ENCODE peak calls at places on chromosomes 11 and 22, in six cellular contexts. Q is astrocyte of the cerebellum, K is A549, Z is coronary artery, B is foreskin fibroblast, T is AG04449. F is an unnamed sample.

GRCh38 chr11:70755410-70756158 is 357.3 kb downstream of the CTTN start:
- DNase-seq in Q (peak), K (peak), Z (no peak), B (peak), T (no peak), F (peak)

GRCh38 chr22:41000941-41001721 is 50.0 kb downstream of the RBX1 start:
- DNase-seq in Q (no peak), K (no peak), Z (no peak), B (no peak), T (no peak), F (no peak)

GRCh38 chr11:128458316-128458715 is 129.0 kb downstream of the ETS1 start:
- DNase-seq in Q (no peak), K (peak), Z (no peak), B (peak), T (peak), F (peak)

GRCh38 chr11:2721163-2721935 is 21.6 kb upstream of the KCNQ1OT1 start:
- DNase-seq in Q (no peak), K (no peak), Z (no peak), B (no peak), T (no peak), F (no peak)

GRCh38 chr11:12139144-12139881 is 28.9 kb downstream of the MICAL2 start:
- DNase-seq in Q (peak), K (no peak), Z (no peak), B (peak), T (peak), F (no peak)

GRCh38 chr11:114082767-114083181 is 23.3 kb downstream of the ZBTB16 start:
- DNase-seq in Q (peak), K (no peak), Z (no peak), B (no peak), T (no peak), F (no peak)

GRCh38 chr22:50016988-50017700 is 4.6 kb upstream of the IL17REL start:
- DNase-seq in Q (no peak), K (no peak), Z (peak), B (no peak), T (no peak), F (no peak)

GRCh38 chr22:38213319-38214247 is 11.8 kb downstream of the MAFF start:
- DNase-seq in Q (no peak), K (no peak), Z (no peak), B (no peak), T (no peak), F (no peak)

GRCh38 chr11:64725601-64726139 is 2.7 kb upstream of the NRXN2 start:
- DNase-seq in Q (no peak), K (no peak), Z (no peak), B (no peak), T (no peak), F (no peak)

GRCh38 chr11:134740590-134741342 is 328.7 kb upstream of the B3GAT1 start:
- DNase-seq in Q (no peak), K (no peak), Z (no peak), B (no peak), T (no peak), F (no peak)

GRCh38 chr11:104339383-104339831 is 175.5 kb upstream of the PDGFD start:
- DNase-seq in Q (no peak), K (no peak), Z (no peak), B (no peak), T (no peak), F (no peak)

GRCh38 chr11:104338186-104338585 is 174.2 kb upstream of the PDGFD start:
- DNase-seq in Q (no peak), K (no peak), Z (no peak), B (peak), T (no peak), F (no peak)

DNA sequence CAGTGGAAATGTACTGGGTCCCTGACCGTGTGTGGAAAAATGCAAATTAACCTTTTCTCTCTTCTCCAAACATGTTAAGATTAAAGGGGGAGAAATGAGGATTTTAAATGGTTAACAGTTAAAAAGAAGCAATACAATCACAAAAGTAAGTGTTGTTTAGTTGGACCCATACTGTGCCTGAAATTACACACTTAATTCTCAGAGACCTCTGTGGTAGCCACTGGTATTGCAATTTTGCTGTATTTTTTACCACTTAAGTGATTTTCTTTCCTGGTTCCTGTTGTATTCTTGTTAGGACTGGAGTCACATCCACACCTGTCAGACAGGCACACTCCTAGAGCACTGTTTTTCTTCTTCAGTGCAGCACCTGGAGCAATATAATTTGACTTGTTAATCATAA is 179.6 kb upstream of the PDGFD start:
- DNase-seq in Q (no peak), K (peak), Z (no peak), B (no peak), T (no peak), F (no peak)
- TF ChIP-seq CTCF in Q (peak), K (no peak), Z (no peak), B (no peak), T (peak), F (peak)

DNA sequence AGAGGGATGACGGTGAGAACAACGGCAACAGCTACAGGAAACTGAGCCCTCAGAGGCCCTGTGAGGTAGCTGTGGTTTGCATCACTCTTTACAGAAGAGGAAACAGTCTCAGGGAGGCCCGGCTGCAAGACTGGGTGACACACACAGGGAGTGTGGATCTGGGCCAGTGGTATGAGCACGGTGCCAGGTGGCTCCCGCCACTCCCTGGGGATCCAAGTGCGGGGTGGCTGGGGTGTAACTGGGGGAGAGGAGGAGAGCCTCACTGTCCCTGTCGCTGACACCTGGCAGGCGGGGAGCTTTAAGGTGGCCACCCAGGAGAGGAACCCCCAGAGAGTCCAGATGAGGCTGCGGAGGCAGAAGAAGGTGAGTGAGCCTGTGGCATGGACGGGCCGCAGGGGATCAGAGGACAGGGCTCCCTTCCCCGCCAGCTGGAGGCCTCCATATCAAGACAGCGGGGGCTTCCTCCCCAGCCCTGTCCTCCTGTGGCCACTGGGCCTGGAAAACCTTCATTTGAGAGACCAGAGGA is 5.6 kb downstream of the RGL4 start:
- DNase-seq in Q (no peak), K (no peak), Z (no peak), B (no peak), T (no peak), F (no peak)
- H3K4me3 ChIP-seq in Q (no peak), K (no peak), Z (no peak), B (no peak), T (no peak), F (no peak)

GRCh38 chr11:1473011-1473628 is 13.5 kb downstream of the MOB2 start:
- DNase-seq in Q (no peak), K (no peak), Z (no peak), B (no peak), T (no peak), F (no peak)
- TF ChIP-seq CTCF in Q (no peak), K (no peak), Z (no peak), B (no peak), T (no peak), F (no peak)

GRCh38 chr11:61541568-61541967 is 33.0 kb downstream of the LRRC10B start:
- DNase-seq in Q (no peak), K (peak), Z (no peak), B (peak), T (no peak), F (no peak)
- H3K4me3 ChIP-seq in Q (no peak), K (no peak), Z (no peak), B (no peak), T (no peak), F (no peak)